ENCODE peak calls at places on chromosome 18, in nine cellular contexts. One of them, this sample, is unnamed.

GRCh38 chr18:67783215-67783946 is 266.9 kb upstream of the DSEL start:
- DNase-seq in left ventricle myocardium inferior: no peak
- DNase-seq in fibroblast of mammary gland: peak
- DNase-seq in CD4-positive, alpha-beta T cell: no peak
- DNase-seq in H9: no peak
- DNase-seq in CD8-positive, alpha-beta T cell: no peak
- DNase-seq in omental fat pad: no peak
- DNase-seq in K562: no peak
- DNase-seq in neural progenitor cell: no peak
- DNase-seq in this sample: peak

GRCh38 chr18:79283341-79283879 is 112.3 kb upstream of the NFATC1 start:
- DNase-seq in left ventricle myocardium inferior: no peak
- DNase-seq in fibroblast of mammary gland: no peak
- DNase-seq in CD4-positive, alpha-beta T cell: no peak
- DNase-seq in H9: no peak
- DNase-seq in CD8-positive, alpha-beta T cell: no peak
- DNase-seq in omental fat pad: no peak
- DNase-seq in K562: no peak
- DNase-seq in neural progenitor cell: no peak
- DNase-seq in this sample: no peak

GRCh38 chr18:34848695-34849094 is 138.6 kb downstream of the DTNA start:
- DNase-seq in left ventricle myocardium inferior: no peak
- DNase-seq in fibroblast of mammary gland: no peak
- DNase-seq in CD4-positive, alpha-beta T cell: no peak
- DNase-seq in H9: no peak
- DNase-seq in CD8-positive, alpha-beta T cell: no peak
- DNase-seq in omental fat pad: no peak
- DNase-seq in K562: no peak
- DNase-seq in neural progenitor cell: no peak
- DNase-seq in this sample: no peak

GRCh38 chr18:75638597-75639467 is 211.3 kb upstream of the SMIM21 start:
- DNase-seq in left ventricle myocardium inferior: peak
- DNase-seq in fibroblast of mammary gland: peak
- DNase-seq in CD4-positive, alpha-beta T cell: no peak
- DNase-seq in H9: peak
- DNase-seq in CD8-positive, alpha-beta T cell: no peak
- DNase-seq in omental fat pad: no peak
- DNase-seq in K562: no peak
- DNase-seq in neural progenitor cell: peak
- DNase-seq in this sample: peak

GRCh38 chr18:50340078-50340477 is 34.8 kb upstream of the SKA1 start:
- DNase-seq in left ventricle myocardium inferior: no peak
- DNase-seq in fibroblast of mammary gland: no peak
- DNase-seq in CD4-positive, alpha-beta T cell: no peak
- DNase-seq in H9: peak
- DNase-seq in CD8-positive, alpha-beta T cell: no peak
- DNase-seq in omental fat pad: no peak
- DNase-seq in K562: no peak
- DNase-seq in neural progenitor cell: no peak
- DNase-seq in this sample: no peak

GRCh38 chr18:56112013-56112749 is 524.2 kb upstream of the TCF4 start:
- DNase-seq in left ventricle myocardium inferior: no peak
- DNase-seq in fibroblast of mammary gland: peak
- DNase-seq in CD4-positive, alpha-beta T cell: no peak
- DNase-seq in H9: no peak
- DNase-seq in CD8-positive, alpha-beta T cell: no peak
- DNase-seq in omental fat pad: no peak
- DNase-seq in K562: no peak
- DNase-seq in neural progenitor cell: no peak
- DNase-seq in this sample: peak

GRCh38 chr18:10015288-10015701 is 101.5 kb downstream of the VAPA start:
- DNase-seq in left ventricle myocardium inferior: no peak
- DNase-seq in fibroblast of mammary gland: peak
- DNase-seq in CD4-positive, alpha-beta T cell: no peak
- DNase-seq in H9: no peak
- DNase-seq in CD8-positive, alpha-beta T cell: no peak
- DNase-seq in omental fat pad: no peak
- DNase-seq in K562: peak
- DNase-seq in neural progenitor cell: no peak
- DNase-seq in this sample: no peak

GRCh38 chr18:12278153-12278764 is 24.1 kb downstream of the CIDEA start:
- DNase-seq in left ventricle myocardium inferior: no peak
- DNase-seq in fibroblast of mammary gland: no peak
- DNase-seq in CD4-positive, alpha-beta T cell: no peak
- DNase-seq in H9: peak
- DNase-seq in CD8-positive, alpha-beta T cell: no peak
- DNase-seq in omental fat pad: no peak
- DNase-seq in K562: no peak
- DNase-seq in neural progenitor cell: peak
- DNase-seq in this sample: peak

GRCh38 chr18:79378416-79379250 is 17.1 kb upstream of the NFATC1 start:
- DNase-seq in left ventricle myocardium inferior: peak
- DNase-seq in fibroblast of mammary gland: peak
- DNase-seq in CD4-positive, alpha-beta T cell: peak
- DNase-seq in H9: peak
- DNase-seq in CD8-positive, alpha-beta T cell: peak
- DNase-seq in omental fat pad: peak
- DNase-seq in K562: peak
- DNase-seq in neural progenitor cell: peak
- DNase-seq in this sample: peak

GRCh38 chr18:5456577-5457466 is 87.0 kb downstream of the EPB41L3 start:
- DNase-seq in left ventricle myocardium inferior: no peak
- DNase-seq in fibroblast of mammary gland: peak
- DNase-seq in CD4-positive, alpha-beta T cell: no peak
- DNase-seq in H9: peak
- DNase-seq in CD8-positive, alpha-beta T cell: no peak
- DNase-seq in omental fat pad: no peak
- DNase-seq in K562: no peak
- DNase-seq in neural progenitor cell: peak
- DNase-seq in this sample: peak

GRCh38 chr18:63708650-63709049 is 5.9 kb downstream of the SERPINB11 start:
- DNase-seq in left ventricle myocardium inferior: no peak
- DNase-seq in fibroblast of mammary gland: peak
- DNase-seq in CD4-positive, alpha-beta T cell: no peak
- DNase-seq in H9: no peak
- DNase-seq in CD8-positive, alpha-beta T cell: no peak
- DNase-seq in omental fat pad: no peak
- DNase-seq in K562: no peak
- DNase-seq in neural progenitor cell: no peak
- DNase-seq in this sample: no peak

GRCh38 chr18:51153659-51154371 is 43.7 kb downstream of the MEX3C start:
- DNase-seq in left ventricle myocardium inferior: no peak
- DNase-seq in fibroblast of mammary gland: no peak
- DNase-seq in CD4-positive, alpha-beta T cell: peak
- DNase-seq in H9: no peak
- DNase-seq in CD8-positive, alpha-beta T cell: peak
- DNase-seq in omental fat pad: no peak
- DNase-seq in K562: no peak
- DNase-seq in neural progenitor cell: no peak
- DNase-seq in this sample: no peak

GRCh38 chr18:46224181-46224775 is 120.1 kb downstream of the HAUS1 start:
- DNase-seq in left ventricle myocardium inferior: no peak
- DNase-seq in fibroblast of mammary gland: no peak
- DNase-seq in CD4-positive, alpha-beta T cell: no peak
- DNase-seq in H9: no peak
- DNase-seq in CD8-positive, alpha-beta T cell: no peak
- DNase-seq in omental fat pad: no peak
- DNase-seq in K562: no peak
- DNase-seq in neural progenitor cell: no peak
- DNase-seq in this sample: no peak

GRCh38 chr18:46322941-46323340 is 218.8 kb downstream of the HAUS1 start:
- DNase-seq in left ventricle myocardium inferior: no peak
- DNase-seq in fibroblast of mammary gland: no peak
- DNase-seq in CD4-positive, alpha-beta T cell: no peak
- DNase-seq in H9: no peak
- DNase-seq in CD8-positive, alpha-beta T cell: no peak
- DNase-seq in omental fat pad: no peak
- DNase-seq in K562: no peak
- DNase-seq in neural progenitor cell: peak
- DNase-seq in this sample: no peak

GRCh38 chr18:57959278-57959677 is 84.7 kb upstream of the NEDD4L start:
- DNase-seq in left ventricle myocardium inferior: no peak
- DNase-seq in fibroblast of mammary gland: peak
- DNase-seq in CD4-positive, alpha-beta T cell: no peak
- DNase-seq in H9: peak
- DNase-seq in CD8-positive, alpha-beta T cell: no peak
- DNase-seq in omental fat pad: no peak
- DNase-seq in K562: peak
- DNase-seq in neural progenitor cell: peak
- DNase-seq in this sample: peak

GRCh38 chr18:59536181-59536580 is 161.0 kb downstream of the CCBE1 start:
- DNase-seq in left ventricle myocardium inferior: no peak
- DNase-seq in fibroblast of mammary gland: peak
- DNase-seq in CD4-positive, alpha-beta T cell: no peak
- DNase-seq in H9: no peak
- DNase-seq in CD8-positive, alpha-beta T cell: no peak
- DNase-seq in omental fat pad: no peak
- DNase-seq in K562: no peak
- DNase-seq in neural progenitor cell: no peak
- DNase-seq in this sample: no peak

GRCh38 chr18:34834897-34835296 is 124.8 kb downstream of the DTNA start:
- DNase-seq in left ventricle myocardium inferior: no peak
- DNase-seq in fibroblast of mammary gland: peak
- DNase-seq in CD4-positive, alpha-beta T cell: no peak
- DNase-seq in H9: no peak
- DNase-seq in CD8-positive, alpha-beta T cell: no peak
- DNase-seq in omental fat pad: no peak
- DNase-seq in K562: no peak
- DNase-seq in neural progenitor cell: no peak
- DNase-seq in this sample: no peak

GRCh38 chr18:68713791-68714190 is 1.1 kb downstream of the TMX3 start:
- DNase-seq in left ventricle myocardium inferior: no peak
- DNase-seq in fibroblast of mammary gland: peak
- DNase-seq in CD4-positive, alpha-beta T cell: no peak
- DNase-seq in H9: no peak
- DNase-seq in CD8-positive, alpha-beta T cell: no peak
- DNase-seq in omental fat pad: no peak
- DNase-seq in K562: no peak
- DNase-seq in neural progenitor cell: no peak
- DNase-seq in this sample: peak

GRCh38 chr18:58299936-58300335 is 255.9 kb downstream of the NEDD4L start:
- DNase-seq in left ventricle myocardium inferior: no peak
- DNase-seq in fibroblast of mammary gland: no peak
- DNase-seq in CD4-positive, alpha-beta T cell: no peak
- DNase-seq in H9: no peak
- DNase-seq in CD8-positive, alpha-beta T cell: no peak
- DNase-seq in omental fat pad: no peak
- DNase-seq in K562: no peak
- DNase-seq in neural progenitor cell: no peak
- DNase-seq in this sample: no peak

DNA sequence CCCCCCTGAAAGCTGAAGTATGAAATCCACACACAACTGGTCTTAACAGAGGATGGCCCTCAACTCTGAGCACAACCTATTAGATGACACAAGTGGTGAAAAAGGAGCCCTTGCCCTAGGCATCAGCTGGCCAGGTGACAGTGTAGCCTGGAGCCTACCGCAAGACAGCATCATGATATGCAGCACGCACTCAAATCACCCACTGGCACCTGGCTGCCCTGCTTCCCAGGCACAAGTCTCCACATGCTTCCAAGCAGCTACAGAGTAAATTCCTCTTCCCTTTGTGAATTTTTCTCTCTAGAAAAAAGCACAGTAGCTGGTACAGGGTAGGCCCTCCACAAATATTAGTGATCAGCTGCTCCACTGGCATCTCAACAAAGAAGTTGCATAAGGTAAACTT is 6.0 kb downstream of the FBXO15 start:
- DNase-seq in left ventricle myocardium inferior: no peak
- DNase-seq in fibroblast of mammary gland: no peak
- DNase-seq in CD4-positive, alpha-beta T cell: no peak
- DNase-seq in H9: no peak
- DNase-seq in CD8-positive, alpha-beta T cell: no peak
- DNase-seq in omental fat pad: no peak
- DNase-seq in K562: no peak
- DNase-seq in neural progenitor cell: no peak
- DNase-seq in this sample: no peak
- TF ChIP-seq CTCF in left ventricle myocardium inferior: no peak
- TF ChIP-seq CTCF in fibroblast of mammary gland: no peak
- TF ChIP-seq CTCF in CD4-positive, alpha-beta T cell: no peak
- TF ChIP-seq CTCF in H9: no peak
- TF ChIP-seq CTCF in CD8-positive, alpha-beta T cell: no peak
- TF ChIP-seq CTCF in omental fat pad: no peak
- TF ChIP-seq CTCF in K562: no peak
- TF ChIP-seq CTCF in neural progenitor cell: no peak
- TF ChIP-seq CTCF in this sample: no peak

DNA sequence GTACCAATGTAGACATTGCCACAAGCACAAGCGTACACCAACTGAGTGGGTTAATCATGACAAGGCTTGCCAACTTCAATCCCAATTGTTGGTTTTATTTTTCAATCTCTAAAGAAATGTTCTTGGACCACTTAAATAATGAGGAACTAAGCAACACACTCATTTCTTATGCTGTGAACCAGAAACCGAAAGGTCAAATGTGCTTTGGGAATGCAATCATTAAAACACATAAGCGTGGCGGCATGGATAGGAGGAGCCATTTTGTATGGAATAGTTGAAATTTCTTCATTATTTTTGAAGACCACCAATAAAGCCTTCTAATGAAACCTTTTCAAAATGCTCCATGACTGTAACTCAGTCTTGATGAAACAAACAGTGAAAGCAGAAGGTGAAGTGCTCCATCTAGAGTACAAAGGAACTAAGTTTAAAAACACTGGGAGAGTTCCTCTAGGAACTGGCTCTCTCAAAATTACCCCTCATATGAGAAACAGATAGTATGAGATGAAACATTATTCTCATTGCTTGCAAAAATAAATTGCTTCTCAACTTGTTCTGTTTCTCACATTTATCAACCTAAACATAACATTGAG is 113.2 kb upstream of the CHST9 start:
- DNase-seq in left ventricle myocardium inferior: no peak
- DNase-seq in fibroblast of mammary gland: no peak
- DNase-seq in CD4-positive, alpha-beta T cell: no peak
- DNase-seq in H9: no peak
- DNase-seq in CD8-positive, alpha-beta T cell: no peak
- DNase-seq in omental fat pad: no peak
- DNase-seq in K562: no peak
- DNase-seq in neural progenitor cell: peak
- DNase-seq in this sample: peak
- TF ChIP-seq CTCF in left ventricle myocardium inferior: peak
- TF ChIP-seq CTCF in fibroblast of mammary gland: no peak
- TF ChIP-seq CTCF in CD4-positive, alpha-beta T cell: no peak
- TF ChIP-seq CTCF in H9: peak
- TF ChIP-seq CTCF in CD8-positive, alpha-beta T cell: no peak
- TF ChIP-seq CTCF in omental fat pad: no peak
- TF ChIP-seq CTCF in K562: peak
- TF ChIP-seq CTCF in neural progenitor cell: peak
- TF ChIP-seq CTCF in this sample: peak

GRCh38 chr18:70075906-70076305 is 128.2 kb upstream of the CD226 start:
- DNase-seq in left ventricle myocardium inferior: no peak
- DNase-seq in fibroblast of mammary gland: no peak
- DNase-seq in CD4-positive, alpha-beta T cell: no peak
- DNase-seq in H9: no peak
- DNase-seq in CD8-positive, alpha-beta T cell: no peak
- DNase-seq in omental fat pad: no peak
- DNase-seq in K562: no peak
- DNase-seq in neural progenitor cell: no peak
- DNase-seq in this sample: no peak
- TF ChIP-seq CTCF in left ventricle myocardium inferior: no peak
- TF ChIP-seq CTCF in fibroblast of mammary gland: peak
- TF ChIP-seq CTCF in CD4-positive, alpha-beta T cell: no peak
- TF ChIP-seq CTCF in H9: no peak
- TF ChIP-seq CTCF in CD8-positive, alpha-beta T cell: no peak
- TF ChIP-seq CTCF in omental fat pad: no peak
- TF ChIP-seq CTCF in K562: no peak
- TF ChIP-seq CTCF in neural progenitor cell: no peak
- TF ChIP-seq CTCF in this sample: no peak

GRCh38 chr18:33495278-33495677 is 54.8 kb upstream of the CCDC178 start:
- DNase-seq in left ventricle myocardium inferior: no peak
- DNase-seq in fibroblast of mammary gland: peak
- DNase-seq in CD4-positive, alpha-beta T cell: no peak
- DNase-seq in H9: peak
- DNase-seq in CD8-positive, alpha-beta T cell: no peak
- DNase-seq in omental fat pad: no peak
- DNase-seq in K562: peak
- DNase-seq in neural progenitor cell: peak
- DNase-seq in this sample: peak
- TF ChIP-seq CTCF in left ventricle myocardium inferior: peak
- TF ChIP-seq CTCF in fibroblast of mammary gland: peak
- TF ChIP-seq CTCF in CD4-positive, alpha-beta T cell: no peak
- TF ChIP-seq CTCF in H9: peak
- TF ChIP-seq CTCF in CD8-positive, alpha-beta T cell: no peak
- TF ChIP-seq CTCF in omental fat pad: no peak
- TF ChIP-seq CTCF in K562: peak
- TF ChIP-seq CTCF in neural progenitor cell: peak
- TF ChIP-seq CTCF in this sample: peak